ENCODE peak calls at places on chromosomes 2 and 18, in four cellular contexts. E, U, T and C are unnamed samples.

GRCh38 chr2:112187805-112188596 is 49.8 kb downstream of the FBLN7 start:
- DNase-seq in T (no peak), E (no peak), U (no peak), C (no peak)

GRCh38 chr18:48409591-48410094 is 460 bp upstream of the ZBTB7C start:
- DNase-seq in T (peak; percentile 76), E (peak; percentile 47), U (no peak), C (peak; percentile 87)

GRCh38 chr2:187302146-187302545 is 145.9 kb downstream of the CALCRL start:
- DNase-seq in T (no peak), U (no peak), E (no peak), C (no peak)

GRCh38 chr18:11115268-11115667 is 34.1 kb downstream of the PIEZO2 start:
- DNase-seq in E (no peak), T (no peak), U (no peak), C (no peak)

GRCh38 chr2:216654528-216655052 is 21.4 kb downstream of the IGFBP2 start:
- DNase-seq in T (no peak), E (no peak), U (no peak), C (no peak)

GRCh38 chr2:118856978-118857676 is 9.7 kb upstream of the EN1 start:
- DNase-seq in T (no peak), U (no peak), E (no peak), C (no peak)

GRCh38 chr2:20398956-20399567 is 47.8 kb upstream of the RHOB start:
- DNase-seq in E (no peak), U (no peak), T (peak; percentile 23), C (no peak)

GRCh38 chr2:231041061-231041689 is 3.9 kb downstream of the C2orf72 start:
- DNase-seq in E (no peak), U (no peak), T (no peak), C (no peak)

GRCh38 chr2:1742680-1743395 is 1.5 kb downstream of the PXDN start:
- DNase-seq in U (no peak), E (peak; percentile 88), T (peak; percentile 30), C (peak; percentile 81)

GRCh38 chr18:57737661-57738060 is 65.5 kb downstream of the ATP8B1 start:
- DNase-seq in U (no peak), T (peak; percentile 92), E (peak; percentile 87), C (peak; percentile 82)

GRCh38 chr2:217179854-217180253 is 320.0 kb upstream of the TNP1 start:
- DNase-seq in T (no peak), U (no peak), E (peak; percentile 46), C (no peak)

GRCh38 chr2:224837558-224837957 is 121.4 kb upstream of the CCDC195 start:
- DNase-seq in U (no peak), T (no peak), E (no peak), C (no peak)

GRCh38 chr2:215207791-215208367 is 69.5 kb upstream of the ABCA12 start:
- DNase-seq in E (no peak), U (no peak), T (no peak), C (no peak)

GRCh38 chr2:142180820-142181533 is 50.2 kb upstream of the LRP1B start:
- DNase-seq in E (no peak), T (peak; percentile 13), U (peak; percentile 56), C (peak; percentile 30)

GRCh38 chr2:240949791-240950705 is 43.9 kb downstream of the CROCC2 start:
- DNase-seq in E (no peak), T (no peak), U (no peak), C (no peak)

GRCh38 chr2:61662990-61663389 is 124.8 kb upstream of the XPO1 start:
- DNase-seq in T (no peak), E (no peak), U (no peak), C (no peak)

GRCh38 chr2:28621172-28622100 is 125.6 kb downstream of the PLB1 start:
- DNase-seq in U (no peak), E (peak; percentile 73), T (peak; percentile 72), C (peak; percentile 56)

GRCh38 chr2:44723921-44724320 is 217.6 kb upstream of the SIX3 start:
- DNase-seq in E (no peak), T (no peak), U (no peak), C (no peak)

GRCh38 chr2:70958759-70959158 is 19.7 kb upstream of the ANKRD53 start:
- DNase-seq in U (no peak), E (no peak), T (no peak), C (no peak)

GRCh38 chr18:8657050-8657820 is 48.0 kb downstream of the RAB12 start:
- DNase-seq in T (peak; percentile 19), U (no peak), E (no peak), C (no peak)

GRCh38 chr2:86297382-86298147 is 39.9 kb downstream of the REEP1 start:
- DNase-seq in U (no peak), E (no peak), T (no peak), C (no peak)

GRCh38 chr2:8461341-8461740 is 220.5 kb upstream of the ID2 start:
- DNase-seq in U (no peak), E (no peak), T (no peak), C (no peak)

GRCh38 chr2:11822746-11823411 is 76.4 kb downstream of the LPIN1 start:
- DNase-seq in U (no peak), E (peak; percentile 47), T (no peak), C (no peak)

GRCh38 chr18:12308386-12309100 is 502 bp downstream of the TUBB6 start:
- DNase-seq in U (no peak), E (peak; percentile 88), T (peak; percentile 89), C (peak; percentile 77)

GRCh38 chr18:49227456-49227855 is 233.0 kb downstream of the DYM start:
- DNase-seq in E (no peak), T (no peak), U (no peak), C (no peak)

GRCh38 chr18:63438181-63438580 is 15.9 kb upstream of the VPS4B start:
- DNase-seq in T (peak; percentile 25), U (no peak), E (no peak), C (no peak)

GRCh38 chr18:26017929-26018328 is 72.5 kb downstream of the SS18 start:
- DNase-seq in E (no peak), T (no peak), U (no peak), C (no peak)

GRCh38 chr2:95320986-95321767 is 24.0 kb downstream of the KCNIP3 start:
- DNase-seq in U (no peak), T (no peak), E (no peak), C (no peak)

GRCh38 chr2:106359512-106359911 is 108.7 kb downstream of the RGPD3 start:
- DNase-seq in E (no peak), T (no peak), U (no peak), C (no peak)

GRCh38 chr2:73979021-73979420 is 5.7 kb upstream of the TET3 start:
- DNase-seq in U (no peak), T (no peak), E (no peak), C (no peak)

GRCh38 chr2:86280191-86280667 is 57.2 kb downstream of the REEP1 start:
- DNase-seq in E (no peak), T (no peak), U (no peak), C (no peak)

GRCh38 chr2:85288244-85288725 is 39.5 kb downstream of the TGOLN2 start:
- DNase-seq in E (no peak), U (no peak), T (no peak), C (no peak)

GRCh38 chr2:118847447-118848172 is at the start of gene EN1:
- DNase-seq in T (no peak), U (no peak), E (no peak), C (no peak)

GRCh38 chr18:55243852-55244251 is 284.6 kb upstream of the CCDC68 start:
- DNase-seq in U (no peak), E (no peak), T (no peak), C (no peak)

GRCh38 chr2:949384-949893 is 1.2 kb upstream of the SNTG2 start:
- DNase-seq in T (no peak), E (no peak), U (no peak), C (peak; percentile 53)

DNA sequence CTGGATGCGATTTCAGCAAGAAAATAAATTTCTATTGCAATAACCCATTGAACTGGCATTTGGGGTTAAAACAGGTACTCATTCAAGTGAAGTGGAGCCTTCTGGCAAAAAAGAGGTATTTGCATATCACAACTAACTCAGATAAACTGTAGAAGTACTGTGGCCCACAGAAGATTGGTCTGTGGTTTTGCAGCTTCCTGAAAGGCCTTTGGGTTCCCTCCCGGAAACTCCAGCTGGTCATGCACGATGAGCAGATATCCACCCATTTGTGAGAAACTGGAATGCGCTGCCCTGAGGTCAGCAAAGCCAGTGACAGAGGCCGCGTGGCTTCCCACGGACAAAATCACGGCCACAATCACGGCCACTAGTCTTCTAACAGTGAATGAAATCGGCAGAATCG is 106.3 kb downstream of the EPHA4 start:
- DNase-seq in T (peak; percentile 5), U (no peak), E (no peak), C (peak; percentile 8)
- H3K36me3 ChIP-seq in T (no peaks in the 10 kb centered on the region), U (no peaks in the 10 kb centered on the region), E (no peaks in the 10 kb centered on the region), C (no peaks in the 10 kb centered on the region)

DNA sequence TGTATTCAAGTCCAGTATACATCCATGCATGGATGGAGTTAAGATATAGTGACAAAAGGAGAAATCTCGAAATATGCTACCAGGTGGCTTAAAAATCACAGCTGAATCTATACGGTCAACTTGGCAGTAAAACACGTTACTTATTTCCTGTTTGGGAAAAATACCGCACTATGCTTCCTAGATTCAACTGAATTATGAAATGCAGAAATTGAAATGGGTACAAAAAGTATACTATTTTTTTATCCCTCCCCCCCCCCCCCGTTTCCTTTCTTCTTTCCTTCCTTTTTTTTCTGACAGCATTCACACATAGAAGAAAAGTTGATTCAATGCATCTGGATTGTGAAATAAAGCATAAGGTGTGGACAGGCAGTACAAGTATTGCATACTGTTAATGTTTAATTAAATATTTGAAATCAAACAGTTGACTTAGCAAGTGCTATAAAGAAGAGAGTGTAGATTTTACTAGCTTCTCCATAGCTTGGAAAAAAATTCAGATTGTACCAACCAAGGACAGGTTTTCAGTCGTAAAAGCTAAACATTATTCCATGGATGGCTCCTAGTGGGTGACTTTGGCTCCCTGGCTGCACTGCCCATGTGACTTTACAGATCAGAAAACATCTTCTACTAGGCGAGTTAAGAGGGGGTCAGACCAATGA is 21.6 kb upstream of the AGFG1 start:
- DNase-seq in U (no peak), T (no peak), E (no peak), C (no peak)
- TF ChIP-seq POLR2A in U (no peak), T (no peak), E (no peak), C (no peak)

DNA sequence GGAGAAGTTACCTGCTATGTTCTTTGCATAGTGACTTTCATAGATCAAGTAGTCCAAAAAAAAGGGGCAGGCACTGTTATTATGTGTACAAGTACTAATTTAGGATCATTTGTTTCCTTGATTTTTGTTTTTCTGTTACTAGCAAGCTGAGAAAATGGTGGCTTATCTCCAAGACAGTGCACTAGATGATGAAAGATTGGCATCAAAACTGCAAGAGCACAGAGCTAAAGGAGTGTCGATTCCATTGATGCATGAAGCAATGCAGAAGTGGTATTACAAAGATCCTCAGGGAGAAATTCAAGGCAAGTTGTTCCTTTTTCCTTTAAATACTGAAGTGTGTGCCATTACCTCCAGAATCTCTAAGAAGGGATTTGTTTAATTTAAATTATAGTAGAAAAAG is 19.6 kb upstream of the KCNJ13 start:
- DNase-seq in T (no peak), U (no peak), E (no peak), C (no peak)
- H3K36me3 ChIP-seq in T (peaks cover 51% of the 10 kb centered on the region), U (peaks cover 25% of the 10 kb centered on the region), E (no peaks in the 10 kb centered on the region), C (peaks cover 20% of the 10 kb centered on the region)

GRCh38 chr2:43225788-43226557 is 433 bp downstream of the ZFP36L2 start:
- DNase-seq in E (peak; percentile 73), U (no peak), T (peak; percentile 63), C (peak; percentile 39)
- TF ChIP-seq POLR2A in E (no peak), U (no peak), T (no peak), C (peak; percentile 72)